ENCODE peak calls at places on chromosomes 11 and 22, in five cellular contexts. X is pancreas, S is GM23338, V is PC-9, H is OCI-LY7. J is an unnamed sample.

GRCh38 chr22:24285245-24285644 is 14.6 kb downstream of the SPECC1L start:
- DNase-seq in X (no peak), S (no peak), V (no peak), H (no peak), J (no peak)

GRCh38 chr22:20782601-20783299 is 8.8 kb downstream of the SERPIND1 start:
- DNase-seq in X (no peak), S (no peak), V (no peak), H (no peak), J (no peak)

GRCh38 chr11:70879601-70880285 is 372.6 kb downstream of the SHANK2 start:
- DNase-seq in X (no peak), S (no peak), V (no peak), H (no peak), J (no peak)

GRCh38 chr11:84645988-84646689 is 981.0 kb downstream of the DLG2 start:
- DNase-seq in X (peak), S (no peak), V (no peak), H (no peak), J (no peak)

GRCh38 chr11:63667993-63668392 is 3.2 kb downstream of the ATL3 start:
- DNase-seq in X (no peak), S (no peak), V (peak), H (no peak), J (no peak)

GRCh38 chr11:111063711-111064110 is 181.8 kb upstream of the POU2AF2 start:
- DNase-seq in X (no peak), S (no peak), V (no peak), H (no peak), J (no peak)

GRCh38 chr11:16853859-16854258 is 115.4 kb downstream of the C11orf58 start:
- DNase-seq in X (no peak), S (no peak), V (no peak), H (no peak), J (no peak)

GRCh38 chr11:128837627-128838026 is 29.5 kb downstream of the KCNJ1 start:
- DNase-seq in X (no peak), S (no peak), V (no peak), H (peak), J (no peak)

GRCh38 chr22:20186871-20187546 is 36.2 kb upstream of the CCDC188 start:
- DNase-seq in X (no peak), S (no peak), V (no peak), H (no peak), J (no peak)

GRCh38 chr22:38935616-38936015 is 21.8 kb upstream of the APOBEC3A start:
- DNase-seq in X (no peak), S (no peak), V (no peak), H (no peak), J (no peak)

GRCh38 chr11:71109186-71109585 is 143.2 kb downstream of the SHANK2 start:
- DNase-seq in X (no peak), S (no peak), V (no peak), H (no peak), J (no peak)

GRCh38 chr11:111086058-111086457 is 159.5 kb upstream of the POU2AF2 start:
- DNase-seq in X (no peak), S (peak), V (no peak), H (no peak), J (no peak)

GRCh38 chr22:50526849-50527801 is 1.7 kb upstream of the SCO2 start:
- DNase-seq in X (peak), S (peak), V (peak), H (peak), J (peak)

GRCh38 chr11:69918231-69918937 is 99.2 kb upstream of the FGF3 start:
- DNase-seq in X (peak), S (no peak), V (no peak), H (no peak), J (no peak)

GRCh38 chr22:33038131-33038772 is 19.9 kb downstream of the SYN3 start:
- DNase-seq in X (no peak), S (peak), V (no peak), H (no peak), J (no peak)

GRCh38 chr11:61971177-61972111 is 4.0 kb upstream of the FTH1 start:
- DNase-seq in X (peak), S (peak), V (peak), H (peak), J (peak)

GRCh38 chr11:72238492-72239295 is 5.3 kb downstream of the PHOX2A start:
- DNase-seq in X (no peak), S (peak), V (no peak), H (no peak), J (no peak)
- TF ChIP-seq CTCF in X (no peak), S (no peak), V (peak), H (no peak), J (no peak)

GRCh38 chr11:33860926-33861325 is 30.9 kb downstream of the LMO2 start:
- DNase-seq in X (peak), S (no peak), V (no peak), H (no peak), J (no peak)

GRCh38 chr11:33861911-33862310 is 30.0 kb downstream of the LMO2 start:
- DNase-seq in X (no peak), S (no peak), V (no peak), H (no peak), J (no peak)

GRCh38 chr11:33861366-33861765 is 30.5 kb downstream of the LMO2 start:
- DNase-seq in X (no peak), S (no peak), V (no peak), H (no peak), J (no peak)

GRCh38 chr11:33864479-33864878 is 27.4 kb downstream of the LMO2 start:
- DNase-seq in X (no peak), S (no peak), V (no peak), H (no peak), J (no peak)

DNA sequence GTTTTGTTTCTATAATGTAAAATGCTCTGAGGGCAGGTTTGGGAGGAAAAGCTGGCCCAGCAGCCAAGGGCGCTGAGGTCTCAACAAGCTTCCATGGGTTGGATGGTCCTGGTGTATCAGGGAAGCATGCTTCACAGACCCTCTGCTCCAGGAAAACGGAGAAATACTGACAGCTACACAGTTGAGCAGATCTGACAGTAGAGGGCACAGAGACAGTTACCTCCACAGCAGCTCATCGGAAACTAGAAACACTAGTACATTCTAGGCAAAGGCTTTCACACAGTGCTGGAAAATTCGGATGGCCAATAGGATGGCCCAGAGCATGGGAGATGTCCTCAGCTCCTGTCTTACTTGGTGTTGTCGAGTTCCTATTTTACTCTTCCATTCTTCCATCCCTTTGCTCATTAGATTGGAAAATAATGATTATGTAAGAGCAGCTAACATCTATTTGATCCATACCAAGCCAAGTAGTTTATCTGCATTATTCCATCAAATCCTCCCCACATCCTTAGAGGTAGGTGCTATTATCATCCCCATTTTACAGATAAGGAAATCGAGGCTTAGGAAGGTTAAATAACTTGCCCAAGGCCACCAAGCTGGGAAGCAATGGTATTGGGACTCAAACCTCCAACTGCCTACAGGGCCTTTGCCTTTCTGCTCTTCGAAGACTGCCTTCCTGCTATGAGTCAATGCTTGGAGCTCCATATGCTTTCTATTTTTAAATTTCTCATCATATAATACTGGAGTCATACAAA is 28.3 kb downstream of the LMO2 start:
- DNase-seq in X (no peak), S (no peak), V (no peak), H (no peak), J (no peak)
- TF ChIP-seq CTCF in X (no peak), S (no peak), V (no peak), H (no peak), J (peak)

GRCh38 chr22:46764140-46764680 is 1.8 kb downstream of the TBC1D22A start:
- DNase-seq in X (no peak), S (no peak), V (no peak), H (no peak), J (no peak)

GRCh38 chr22:46761017-46761416 is 1.4 kb upstream of the TBC1D22A start:
- DNase-seq in X (no peak), S (no peak), V (no peak), H (no peak), J (no peak)

GRCh38 chr22:46761539-46762237 is 762 bp upstream of the TBC1D22A start:
- DNase-seq in X (no peak), S (peak), V (no peak), H (peak), J (no peak)

GRCh38 chr22:46763051-46763705 is 728 bp downstream of the TBC1D22A start:
- DNase-seq in X (no peak), S (peak), V (no peak), H (peak), J (no peak)

DNA sequence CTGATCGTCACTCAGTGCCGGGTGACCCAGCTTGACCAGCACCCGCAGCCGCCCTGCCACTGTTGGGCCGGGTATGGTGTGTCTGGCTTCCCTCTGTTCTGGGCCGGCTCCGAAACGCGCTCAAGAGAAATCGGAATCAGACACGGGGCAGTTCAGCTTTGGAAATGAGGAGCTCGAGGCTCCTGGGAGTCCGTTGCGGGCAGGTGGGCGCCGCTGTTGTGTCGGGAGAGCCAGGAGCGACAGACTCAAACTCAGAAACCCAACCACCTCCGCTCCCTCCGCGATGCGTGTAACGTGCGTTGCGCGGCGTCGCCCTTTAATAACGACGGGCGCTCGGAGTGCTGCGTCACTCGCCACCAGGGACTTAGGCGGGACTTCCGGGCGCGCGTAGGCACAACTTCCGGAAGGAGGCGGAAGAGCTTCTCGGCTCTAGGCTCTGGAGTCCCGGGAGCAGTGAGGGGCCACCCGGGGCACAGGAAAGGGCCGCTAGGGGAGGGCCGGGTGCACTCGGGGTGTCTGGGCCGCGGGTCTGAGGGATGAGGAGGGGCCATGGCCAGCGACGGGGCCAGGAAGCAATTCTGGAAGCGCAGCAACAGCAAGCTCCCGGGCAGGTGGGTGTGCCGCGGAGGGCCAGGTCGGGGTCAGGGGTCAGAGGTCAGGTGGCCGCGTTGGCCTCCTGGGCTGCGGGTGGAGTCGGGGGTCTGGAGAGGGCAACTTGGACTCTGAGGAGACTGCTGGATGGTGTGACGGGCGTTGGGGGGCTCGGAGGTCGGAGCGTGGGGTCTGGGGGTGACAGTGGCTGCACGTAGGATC is at the start of gene TBC1D22A:
- DNase-seq in X (peak), S (peak), V (peak), H (peak), J (peak)
- TF ChIP-seq CTCF in X (no peak), S (no peak), V (no peak), H (no peak), J (no peak)

DNA sequence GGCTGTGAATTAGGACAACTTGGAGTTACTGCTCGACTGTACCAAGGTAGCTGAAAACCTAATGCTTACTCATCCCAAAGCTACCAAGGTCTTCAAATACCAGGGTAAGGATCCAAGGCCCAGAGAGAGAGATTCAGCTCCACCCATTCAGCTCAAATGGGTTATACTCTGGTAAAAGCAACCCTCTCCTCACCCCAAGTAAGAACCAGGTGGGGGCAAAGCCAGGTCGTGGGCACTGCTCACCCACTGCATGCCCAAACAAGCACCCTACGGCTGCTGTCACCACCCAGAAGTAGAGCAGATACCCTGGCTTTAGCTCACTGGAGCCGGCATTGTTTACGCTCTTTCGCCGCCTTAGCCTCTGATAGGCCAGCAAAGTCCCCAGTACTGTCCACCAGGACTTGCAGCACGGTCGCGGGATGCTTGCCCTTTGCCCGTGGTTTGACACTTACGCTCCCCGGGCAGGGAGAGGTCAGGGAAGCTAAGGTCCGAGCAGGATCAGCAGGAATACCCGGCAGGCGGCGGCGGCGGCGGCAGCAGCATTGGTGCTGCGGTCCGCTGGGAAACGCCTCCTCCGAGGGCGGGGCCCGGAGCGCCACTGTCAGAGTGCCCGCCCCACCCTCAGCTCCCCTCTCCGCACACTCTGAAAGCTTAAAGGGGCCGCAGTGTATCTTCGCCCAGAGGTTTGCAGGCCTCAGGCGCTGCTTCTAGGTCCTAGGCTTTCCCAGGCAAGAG is 19.6 kb downstream of the CKAP5 start:
- DNase-seq in X (peak), S (peak), V (peak), H (peak), J (no peak)
- TF ChIP-seq CTCF in X (no peak), S (no peak), V (no peak), H (no peak), J (no peak)

DNA sequence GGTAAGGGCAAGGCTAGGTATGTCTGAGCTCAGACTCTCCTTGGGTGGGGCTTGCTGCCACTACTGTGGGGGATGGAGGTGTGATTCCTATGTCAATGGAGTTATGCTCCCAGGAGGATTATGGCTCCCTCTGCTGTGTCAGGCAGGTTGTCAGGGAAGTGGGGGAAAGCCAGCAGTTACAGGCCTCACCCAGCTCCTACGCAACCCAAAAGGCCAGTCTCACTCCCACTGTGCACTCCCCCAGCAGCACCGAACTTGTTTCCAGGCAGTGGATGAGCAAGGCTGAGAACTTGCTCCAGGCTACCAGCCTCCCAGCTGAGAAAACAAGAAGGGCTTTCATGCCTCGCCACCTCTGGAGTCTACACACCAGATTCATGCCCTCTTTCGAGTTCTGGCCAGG is 18.2 kb downstream of the C11orf91 start:
- DNase-seq in X (no peak), S (peak), V (peak), H (no peak), J (no peak)
- TF ChIP-seq CTCF in X (no peak), S (peak), V (peak), H (no peak), J (no peak)

DNA sequence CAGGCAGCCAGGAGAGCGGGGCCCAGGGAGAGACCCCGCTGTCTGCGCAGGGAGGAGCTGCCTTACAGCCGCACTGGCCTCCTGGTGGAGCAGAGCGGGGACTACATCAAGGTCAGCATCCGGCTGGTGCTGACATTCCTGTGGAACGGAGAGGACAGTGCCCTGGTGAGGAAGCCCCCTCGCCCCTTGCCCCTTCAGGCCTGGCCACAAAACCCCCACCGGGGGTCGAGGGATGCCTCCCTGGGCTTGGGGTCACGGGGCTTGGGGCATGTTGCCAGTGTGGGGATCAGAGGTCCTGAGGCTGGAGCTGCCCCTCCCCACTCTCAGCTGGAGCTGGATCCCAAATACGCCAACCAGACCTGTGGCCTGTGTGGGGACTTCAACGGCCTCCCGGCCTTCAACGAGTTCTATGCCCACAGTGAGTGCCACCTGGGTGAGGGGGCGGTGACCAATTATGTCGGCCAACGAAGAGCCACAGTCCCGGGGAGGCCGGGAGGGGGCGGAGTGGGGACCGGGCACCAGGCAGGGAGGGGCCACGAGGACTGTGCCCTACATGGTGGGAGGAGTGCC is 4.2 kb downstream of the MUC5B start:
- DNase-seq in X (no peak), S (peak), V (no peak), H (no peak), J (no peak)
- TF ChIP-seq CTCF in X (no peak), S (no peak), V (no peak), H (no peak), J (peak)

J was measured in LNCaP clone FGC.